ENCODE peak calls at places on chromosome 13, in six cellular contexts. O is IMR-90, V is mesenchymal stem cell, L is neuronal stem cell, I is H1, T is trophoblast cell. M is an unnamed sample.

GRCh38 chr13:33644607-33645543 is 173.1 kb upstream of the RFC3 start:
- DNase-seq in T (no peak), O (peak; percentile 4), L (no peak), V (no peak), I (no peak), M (no peak)

GRCh38 chr13:111539252-111539651 is 218.8 kb downstream of the TEX29 start:
- DNase-seq in O (no peak), L (no peak), I (no peak), V (no peak), T (no peak), M (no peak)

GRCh38 chr13:59111711-59112110 is 1052.0 kb downstream of the DIAPH3 start:
- DNase-seq in T (no peak), V (peak; percentile 73), O (peak; percentile 86), I (no peak), L (no peak), M (no peak)

GRCh38 chr13:51518847-51519246 is 65.4 kb upstream of the WDFY2 start:
- DNase-seq in T (peak; percentile 57), V (no peak), O (peak; percentile 40), I (no peak), L (no peak), M (peak; percentile 32)

GRCh38 chr13:29491248-29491647 is 104.2 kb downstream of the SLC7A1 start:
- DNase-seq in L (no peak), O (no peak), I (no peak), T (no peak), V (no peak), M (no peak)

GRCh38 chr13:86882107-86882506 is 789.1 kb upstream of the SLITRK5 start:
- DNase-seq in V (no peak), O (no peak), L (no peak), T (no peak), I (peak; percentile 62), M (peak; percentile 95)

GRCh38 chr13:110137677-110138008 is 169.3 kb downstream of the COL4A1 start:
- DNase-seq in O (no peak), V (no peak), I (no peak), T (no peak), L (no peak), M (no peak)

GRCh38 chr13:113053801-113054604 is 51.6 kb upstream of the F7 start:
- DNase-seq in L (no peak), I (no peak), V (no peak), T (no peak), O (no peak), M (no peak)

GRCh38 chr13:110341445-110342247 is 34.6 kb downstream of the COL4A2 start:
- DNase-seq in I (no peak), L (no peak), O (peak; percentile 92), V (peak; percentile 91), T (no peak), M (no peak)

GRCh38 chr13:96490590-96490989 is 400.7 kb downstream of the HS6ST3 start:
- DNase-seq in L (no peak), I (no peak), O (no peak), T (no peak), V (no peak), M (no peak)

GRCh38 chr13:110298566-110299321 is 8.2 kb downstream of the COL4A1 start:
- DNase-seq in V (peak; percentile 61), L (no peak), I (no peak), T (no peak), O (no peak), M (peak; percentile 72)

GRCh38 chr13:112980441-112980840 is 11.4 kb downstream of the MCF2L start:
- DNase-seq in T (no peak), I (no peak), L (no peak), V (no peak), O (no peak), M (no peak)

GRCh38 chr13:111027481-111028439 is 87.3 kb upstream of the ARHGEF7 start:
- DNase-seq in V (no peak), L (no peak), I (no peak), O (peak; percentile 50), T (no peak), M (no peak)

GRCh38 chr13:80235131-80235530 is 105.8 kb downstream of the SPRY2 start:
- DNase-seq in L (no peak), O (no peak), I (no peak), T (no peak), V (peak; percentile 48), M (no peak)

GRCh38 chr13:40568672-40569350 is 97.6 kb downstream of the FOXO1 start:
- DNase-seq in L (no peak), I (no peak), T (no peak), O (no peak), V (peak; percentile 45), M (no peak)

GRCh38 chr13:109868583-109869311 is 82.4 kb upstream of the IRS2 start:
- DNase-seq in O (peak; percentile 17), I (no peak), V (peak; percentile 21), L (no peak), T (no peak), M (no peak)

GRCh38 chr13:97878421-97879375 is 74.8 kb upstream of the IPO5 start:
- DNase-seq in I (no peak), T (no peak), L (no peak), V (peak; percentile 73), O (peak; percentile 34), M (no peak)

GRCh38 chr13:38636106-38636505 is 50.8 kb upstream of the FREM2 start:
- DNase-seq in V (no peak), O (no peak), I (no peak), T (no peak), L (no peak), M (no peak)

GRCh38 chr13:24618219-24618955 is 61.8 kb upstream of the ATP12A start:
- DNase-seq in V (no peak), L (no peak), O (no peak), T (no peak), I (no peak), M (no peak)

GRCh38 chr13:100673376-100673830 is 1.2 kb downstream of the TMTC4 start:
- DNase-seq in V (no peak), T (no peak), I (no peak), O (no peak), L (no peak), M (peak; percentile 72)

GRCh38 chr13:111943229-111943795 is 123.6 kb upstream of the SOX1 start:
- DNase-seq in V (no peak), I (no peak), O (no peak), L (no peak), T (no peak), M (no peak)

GRCh38 chr13:110912651-110913051 is 2.2 kb downstream of the ANKRD10 start:
- DNase-seq in T (peak; percentile 14), V (peak; percentile 92), O (peak; percentile 90), L (no peak), I (no peak), M (peak; percentile 22)

GRCh38 chr13:61414136-61414535 is 1.5 kb downstream of the PCDH20 start:
- DNase-seq in I (no peak), L (no peak), T (no peak), V (no peak), O (no peak), M (peak; percentile 6)

DNA sequence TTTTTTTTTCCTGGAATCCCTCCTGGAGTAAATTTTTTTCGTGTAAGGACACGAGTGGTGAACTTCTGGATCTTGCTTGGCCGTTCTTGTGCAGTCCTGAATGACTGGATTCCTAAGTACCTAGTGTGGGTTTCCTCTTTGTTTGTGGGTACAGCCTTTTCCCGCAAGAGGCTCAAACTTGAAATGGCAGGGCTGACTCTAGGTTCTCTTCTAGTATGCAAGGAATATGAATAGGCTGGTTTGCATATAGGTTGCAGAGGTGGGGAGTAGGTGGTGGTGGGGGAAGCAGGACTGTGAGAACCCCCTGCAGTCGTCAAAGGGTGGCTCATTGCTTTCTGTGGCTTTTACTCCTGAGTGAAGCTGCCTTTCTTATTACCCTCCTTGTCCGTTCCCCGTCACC is 13.6 kb downstream of the UBAC2 start:
- DNase-seq in O (no peak), I (no peak), V (no peak), T (no peak), L (no peak), M (no peak)
- H3K4me3 ChIP-seq in O (no peak overlapping the region), I (no peak overlapping the region), V (no peak overlapping the region), T (no peak overlapping the region), L (no peak overlapping the region), M (no peak overlapping the region)

GRCh38 chr13:26660185-26660584 is 100.4 kb downstream of the GPR12 start:
- DNase-seq in O (no peak), L (no peak), T (no peak), V (no peak), I (no peak), M (no peak)

GRCh38 chr13:26656919-26657318 is 99.4 kb downstream of the WASF3 start:
- DNase-seq in T (no peak), O (peak; percentile 82), L (peak; percentile 49), V (peak; percentile 73), I (no peak), M (peak; percentile 82)

GRCh38 chr13:26660761-26661160 is 99.8 kb downstream of the GPR12 start:
- DNase-seq in I (no peak), O (no peak), L (no peak), V (no peak), T (no peak), M (no peak)

GRCh38 chr13:26658972-26659371 is 101.5 kb downstream of the WASF3 start:
- DNase-seq in V (no peak), O (no peak), I (no peak), T (no peak), L (no peak), M (no peak)

DNA sequence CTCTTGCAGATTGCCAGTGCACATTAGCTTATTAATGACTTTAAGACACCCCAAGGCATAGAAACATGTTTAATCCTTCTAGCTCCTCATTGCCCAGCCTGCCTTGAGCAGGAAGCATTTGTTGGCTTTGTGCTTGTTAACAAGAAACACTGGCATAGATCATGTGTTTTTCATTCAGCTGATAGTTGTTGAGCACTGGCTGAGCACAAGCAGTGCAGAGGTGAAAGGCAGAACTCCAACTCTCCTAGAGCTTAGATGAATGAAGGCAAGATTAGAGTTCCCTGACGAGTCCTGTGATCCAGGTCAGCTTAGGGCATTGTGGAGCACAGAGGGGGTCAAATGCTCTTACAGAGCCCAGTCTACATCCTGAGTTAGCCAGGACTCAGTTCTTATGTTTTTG is 101.0 kb downstream of the WASF3 start:
- DNase-seq in O (no peak), I (no peak), T (no peak), L (peak; percentile 43), V (no peak), M (no peak)
- H3K23ac ChIP-seq in O (no peak overlapping the region), I (no peak overlapping the region), T (no peak overlapping the region), L (no peak overlapping the region), V (no peak overlapping the region), M (no peak overlapping the region)

GRCh38 chr13:71913717-71914116 is 46.7 kb upstream of the DACH1 start:
- DNase-seq in O (no peak), I (no peak), L (no peak), T (no peak), V (no peak), M (no peak)

GRCh38 chr13:71912524-71912923 is 45.5 kb upstream of the DACH1 start:
- DNase-seq in O (peak; percentile 1), T (no peak), L (no peak), V (peak; percentile 86), I (no peak), M (no peak)
- H3K4me3 ChIP-seq in O (no peak overlapping the region), T (no peak overlapping the region), L (no peak overlapping the region), V (no peak overlapping the region), I (no peak overlapping the region), M (no peak overlapping the region)

GRCh38 chr13:106029901-106030300 is 505.6 kb downstream of the EFNB2 start:
- DNase-seq in O (no peak), L (no peak), V (no peak), I (no peak), T (no peak), M (no peak)
- H3K23ac ChIP-seq in O (no peak overlapping the region), L (no peak overlapping the region), V (no peak overlapping the region), I (no peak overlapping the region), T (no peak overlapping the region), M (no peak overlapping the region)